ENCODE peak calls at places on chromosomes 1 and 21, in eight cellular contexts. L is GM12891, E is H1, K is esophagus squamous epithelium, O is ovary, F is breast epithelium, M is transverse colon, D is thyroid gland. T is an unnamed sample.

GRCh38 chr1:180424848-180425457 is 77.4 kb downstream of the ACBD6 start:
- DNase-seq in L (no peak), E (no peak), K (no peak), O (no peak), F (no peak), M (no peak), D (no peak), T (no peak)

GRCh38 chr21:38140192-38140905 is 116.4 kb upstream of the KCNJ15 start:
- DNase-seq in L (no peak), E (no peak), K (no peak), O (no peak), F (peak; percentile 29), M (no peak), D (peak; percentile 76), T (no peak)

GRCh38 chr21:41894511-41894910 is 15.4 kb upstream of the PRDM15 start:
- DNase-seq in L (no peak), E (no peak), K (no peak), O (no peak), F (no peak), M (no peak), D (no peak), T (no peak)

GRCh38 chr1:27787895-27788294 is 14.9 kb downstream of the STX12 start:
- DNase-seq in L (no peak), E (no peak), K (no peak), O (no peak), F (no peak), M (no peak), D (no peak), T (no peak)

GRCh38 chr1:93827128-93827527 is 51.9 kb downstream of the DNTTIP2 start:
- DNase-seq in L (no peak), E (no peak), K (no peak), O (no peak), F (no peak), M (no peak), D (no peak), T (no peak)

GRCh38 chr1:160789702-160790611 is 6.0 kb upstream of the LY9 start:
- DNase-seq in L (no peak), E (no peak), K (no peak), O (no peak), F (no peak), M (peak; percentile 42), D (no peak), T (no peak)

GRCh38 chr1:111203681-111204210 is 3.3 kb upstream of the DENND2D start:
- DNase-seq in L (peak; percentile 86), E (no peak), K (peak; percentile 76), O (peak; percentile 46), F (peak; percentile 75), M (peak; percentile 92), D (peak; percentile 81), T (peak; percentile 47)

GRCh38 chr1:8666394-8667167 is 150.9 kb downstream of the RERE start:
- DNase-seq in L (no peak), E (no peak), K (no peak), O (no peak), F (no peak), M (no peak), D (no peak), T (peak; percentile 18)

DNA sequence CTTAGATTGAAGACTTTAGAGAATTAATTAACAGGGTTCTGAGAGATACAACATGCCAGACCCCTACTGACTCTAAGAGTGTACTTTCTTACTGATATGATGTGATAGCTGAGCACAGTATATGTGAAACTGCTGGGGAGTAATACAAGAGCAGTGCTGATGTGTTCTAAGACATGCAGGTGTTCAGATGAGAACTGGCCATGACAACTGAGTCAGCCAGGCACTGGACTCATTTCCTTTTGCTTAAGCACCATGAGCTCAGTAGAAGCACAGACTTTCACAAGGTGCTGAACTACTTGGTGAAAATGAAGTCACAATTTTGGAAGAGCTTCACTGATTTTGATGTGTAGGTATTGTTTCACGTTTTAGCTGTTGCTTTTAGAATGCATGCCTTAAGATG is 15.9 kb upstream of the POGZ start:
- DNase-seq in L (peak; percentile 58), E (no peak), K (no peak), O (no peak), F (no peak), M (no peak), D (no peak), T (no peak)
- TF ChIP-seq POLR2A in L (peak; percentile 75), E (no peak), K (no peak), O (no peak), F (no peak), M (no peak), D (no peak), T (no peak)

GRCh38 chr21:45427331-45428271 is 22.6 kb downstream of the COL18A1 start:
- DNase-seq in L (no peak), E (no peak), K (no peak), O (peak; percentile 77), F (peak; percentile 71), M (peak; percentile 50), D (peak; percentile 66), T (peak; percentile 53)
- TF ChIP-seq POLR2A in L (no peak), E (no peak), K (no peak), O (no peak), F (no peak), M (no peak), D (no peak), T (no peak)

DNA sequence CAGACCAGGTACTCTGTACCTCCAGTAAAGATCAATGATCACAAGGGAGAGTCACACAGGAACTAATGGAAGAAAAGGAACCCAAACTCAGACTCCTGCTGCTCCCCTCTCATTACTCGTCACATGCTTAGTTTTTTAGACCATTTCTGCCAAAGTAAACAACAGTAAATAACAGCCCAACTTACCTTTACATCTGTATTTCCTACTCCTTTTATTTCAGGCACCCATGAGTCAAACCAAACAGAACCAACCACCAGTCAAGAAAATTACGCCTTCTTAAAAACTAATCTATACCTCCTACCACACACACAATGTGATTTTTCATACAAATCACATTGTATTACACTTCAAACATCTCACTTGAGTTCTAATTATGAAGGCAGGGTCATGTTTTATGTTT is 61.4 kb upstream of the HTR1D start:
- DNase-seq in L (no peak), E (no peak), K (no peak), O (no peak), F (no peak), M (no peak), D (no peak), T (no peak)
- TF ChIP-seq POLR2A in L (no peak), E (no peak), K (no peak), O (no peak), F (no peak), M (no peak), D (no peak), T (no peak)

DNA sequence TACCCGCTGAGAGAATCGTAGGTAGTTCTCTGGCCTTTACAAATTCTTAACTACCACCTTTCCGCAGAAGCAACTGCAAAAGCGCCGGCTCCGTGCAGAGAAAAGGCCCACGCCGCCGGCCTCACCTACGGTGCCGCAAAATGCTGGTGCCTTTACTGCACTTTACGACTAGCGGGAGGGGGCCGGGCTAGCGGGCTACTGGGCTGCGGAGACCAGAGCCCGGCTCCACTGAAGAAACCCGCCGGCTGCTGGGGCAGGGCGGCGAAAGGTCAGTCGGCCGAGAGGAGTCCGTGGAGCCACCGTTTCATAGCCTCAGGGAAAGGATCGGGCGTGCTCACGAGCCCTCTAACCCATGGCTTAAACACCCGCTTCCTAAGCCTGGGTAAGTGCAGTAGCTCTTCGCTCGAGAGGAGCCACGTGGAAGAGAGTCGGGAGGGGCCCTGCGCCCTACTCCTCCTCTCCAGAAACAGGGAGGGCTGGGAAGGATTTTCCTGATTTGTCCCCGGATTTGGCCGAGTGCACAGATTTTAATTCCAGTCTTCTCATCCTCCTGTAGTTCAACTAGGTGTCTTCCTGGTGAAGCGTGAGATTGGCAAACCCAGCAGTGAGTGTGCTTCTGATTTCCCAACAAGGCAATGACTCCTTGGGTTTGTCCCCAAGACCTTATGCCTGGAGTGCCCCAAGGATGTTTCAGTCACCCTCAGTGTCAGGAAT is at the start of gene DPH5:
- DNase-seq in L (peak; percentile 39), E (peak; percentile 91), K (peak; percentile 55), O (peak; percentile 86), F (peak; percentile 74), M (peak; percentile 93), D (peak; percentile 89), T (peak; percentile 92)
- TF ChIP-seq POLR2A in L (peak; percentile 94), E (peak; percentile 94), K (no peak), O (peak; percentile 32), F (no peak), M (peak; percentile 72), D (peak; percentile 58), T (peak; percentile 85)

DNA sequence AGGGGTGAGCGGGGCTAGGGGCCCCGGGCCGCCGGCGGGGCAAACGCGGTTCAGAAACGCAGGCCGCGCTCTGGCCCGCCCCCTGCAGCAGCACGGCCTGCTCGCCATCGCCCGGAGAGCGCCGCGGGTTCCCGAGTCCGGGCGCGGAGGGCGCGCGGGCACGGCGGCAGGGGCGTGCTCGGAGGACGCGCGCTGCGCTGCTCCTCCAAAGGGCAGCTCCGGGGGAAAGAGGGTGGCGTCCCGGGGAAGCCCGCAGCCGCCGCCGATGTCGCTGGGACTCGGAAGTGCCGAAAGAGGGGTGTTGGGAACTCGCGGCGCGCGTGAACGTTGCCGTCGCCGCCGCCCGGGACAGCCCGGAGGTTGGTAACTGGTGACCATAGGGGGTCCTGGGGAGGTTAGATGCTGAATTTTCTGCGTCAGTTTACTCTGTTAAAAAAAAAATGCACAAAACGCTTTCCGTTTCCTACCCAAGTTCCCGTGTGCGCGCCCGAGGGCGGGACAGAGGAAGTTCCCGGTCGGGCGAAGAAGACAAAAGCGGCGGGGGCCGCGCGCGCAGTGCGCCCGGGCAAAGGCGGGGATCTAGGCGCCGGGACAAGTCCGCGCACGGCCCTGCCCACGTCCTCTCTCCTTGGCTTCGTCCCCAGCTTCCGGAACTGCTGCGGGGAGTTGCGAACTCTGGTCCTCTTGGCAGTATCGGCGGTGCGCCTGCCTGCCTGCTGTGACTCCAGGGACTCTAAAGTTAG is at the start of gene HHAT:
- DNase-seq in L (peak; percentile 68), E (peak; percentile 75), K (no peak), O (peak; percentile 73), F (peak; percentile 74), M (peak; percentile 86), D (peak; percentile 85), T (peak; percentile 14)
- TF ChIP-seq POLR2A in L (peak; percentile 64), E (no peak), K (no peak), O (no peak), F (no peak), M (peak; percentile 62), D (peak; percentile 76), T (no peak)

DNA sequence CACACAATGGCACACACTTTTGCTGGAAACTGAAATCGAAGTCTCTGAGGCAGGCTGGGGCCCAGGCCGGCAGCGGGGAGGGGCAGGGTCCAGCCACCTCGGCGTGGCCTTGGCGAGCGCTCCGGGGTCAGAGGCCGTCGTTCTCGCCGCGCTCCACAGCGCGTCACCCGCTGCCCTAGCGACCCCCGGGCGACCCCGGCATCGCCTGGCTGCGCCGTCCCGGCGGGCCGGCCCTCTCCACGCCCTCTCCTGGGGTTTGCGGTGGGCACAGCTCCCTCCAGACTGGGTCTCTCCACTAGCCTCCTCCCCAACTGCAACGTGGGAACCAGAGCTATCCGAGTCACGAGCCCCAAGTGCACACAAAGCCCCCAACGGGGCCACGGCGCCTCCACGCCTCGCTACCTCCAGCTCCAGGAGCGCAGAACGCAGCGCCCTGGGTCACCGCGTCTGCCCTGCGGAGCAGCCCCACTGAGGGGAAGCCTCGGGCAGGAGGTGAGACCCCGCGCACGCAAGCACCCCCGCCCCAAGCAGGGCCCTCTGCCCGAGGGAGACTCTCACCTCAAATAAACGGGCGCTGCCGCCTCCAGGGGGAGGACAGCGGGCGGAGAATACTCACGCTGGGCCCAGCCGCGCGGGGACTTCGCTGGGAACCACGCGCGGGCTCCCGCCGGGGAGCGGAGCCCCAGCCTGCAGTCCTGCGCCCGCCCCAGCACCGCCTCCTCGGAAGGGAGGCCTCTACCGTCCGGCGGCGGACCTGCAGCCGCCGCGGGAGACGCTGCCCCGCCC is 134.0 kb upstream of the BARHL2 start:
- DNase-seq in L (peak; percentile 84), E (peak; percentile 87), K (no peak), O (peak; percentile 86), F (peak; percentile 56), M (peak; percentile 84), D (peak; percentile 85), T (peak; percentile 87)
- TF ChIP-seq POLR2A in L (no peak), E (no peak), K (no peak), O (no peak), F (no peak), M (no peak), D (peak; percentile 60), T (no peak)

GRCh38 chr1:25819496-25820246 is at the start of gene MTFR1L:
- DNase-seq in L (peak; percentile 99), E (peak; percentile 91), K (peak; percentile 46), O (peak; percentile 88), F (peak; percentile 83), M (peak; percentile 95), D (peak; percentile 91), T (peak; percentile 92)
- TF ChIP-seq POLR2A in L (peak; percentile 89), E (peak; percentile 36), K (peak; percentile 90), O (peak; percentile 90), F (peak; percentile 96), M (peak; percentile 97), D (peak; percentile 97), T (peak; percentile 73)

T was measured in erythroblast.